ENCODE peak calls at places on chromosome 4, in five cellular contexts. Q is lower leg skin; S is stimulated activated CD4-positive, alpha-beta T cell treated with anti-CD3 and anti-CD28 coated beads, Interleukin-12 subunit alpha, Interleukin-12 subunit beta, amount 100 ng/mL, for 48 hours; A is nucleus accumbens; J is naive thymus-derived CD4-positive, alpha-beta T cell. Y is an unnamed sample.

GRCh38 chr4:13543091-13543581 is 1.2 kb downstream of the NKX3-2 start:
- DNase-seq in J (no peak), S (no peak), A (no peak), Q (no peak), Y (no peak)

GRCh38 chr4:170008376-170008775 is 17.8 kb downstream of the MFAP3L start:
- DNase-seq in A (no peak), J (no peak), S (no peak), Q (no peak), Y (no peak)

GRCh38 chr4:37770016-37770415 is 56.5 kb upstream of the PGM2 start:
- DNase-seq in A (no peak), Q (no peak), J (no peak), S (no peak), Y (no peak)

GRCh38 chr4:129218355-129218754 is 122.4 kb downstream of the C4orf33 start:
- DNase-seq in J (no peak), Q (no peak), S (no peak), A (peak), Y (no peak)

GRCh38 chr4:42391356-42391675 is 6.0 kb upstream of the SHISA3 start:
- DNase-seq in A (no peak), J (no peak), Q (no peak), S (no peak), Y (no peak)

GRCh38 chr4:81426770-81427604 is 44.7 kb downstream of the RASGEF1B start:
- DNase-seq in S (no peak), A (no peak), J (no peak), Q (no peak), Y (no peak)

GRCh38 chr4:134189949-134190348 is 11.6 kb downstream of the PABPC4L start:
- DNase-seq in J (no peak), Q (no peak), S (no peak), A (no peak), Y (no peak)

GRCh38 chr4:142080960-142081359 is 444.6 kb downstream of the IL15 start:
- DNase-seq in J (no peak), A (no peak), S (no peak), Q (no peak), Y (no peak)

GRCh38 chr4:158796370-158797140 is 27.7 kb downstream of the FNIP2 start:
- DNase-seq in J (no peak), Q (peak), A (no peak), S (no peak), Y (no peak)

GRCh38 chr4:6421397-6421796 is 51.0 kb downstream of the PPP2R2C start:
- DNase-seq in J (no peak), S (no peak), A (no peak), Q (no peak), Y (no peak)

GRCh38 chr4:39335566-39335965 is 30.6 kb downstream of the RFC1 start:
- DNase-seq in A (no peak), Q (no peak), S (no peak), J (no peak), Y (no peak)

GRCh38 chr4:87041142-87041541 is 106.3 kb downstream of the AFF1 start:
- DNase-seq in Q (peak), J (no peak), A (no peak), S (no peak), Y (no peak)

GRCh38 chr4:9904976-9905587 is 116.2 kb downstream of the SLC2A9 start:
- DNase-seq in J (no peak), Q (no peak), S (peak), A (no peak), Y (no peak)

GRCh38 chr4:118215826-118216225 is 137.0 kb downstream of the PRSS12 start:
- DNase-seq in S (no peak), Q (no peak), A (no peak), J (no peak), Y (no peak)

GRCh38 chr4:186727149-186727976 is 3.7 kb upstream of the FAT1 start:
- DNase-seq in S (no peak), A (no peak), J (no peak), Q (no peak), Y (no peak)

GRCh38 chr4:115323106-115323684 is 209.8 kb upstream of the NDST4 start:
- DNase-seq in Q (no peak), A (no peak), S (no peak), J (no peak), Y (no peak)

GRCh38 chr4:90842960-90843359 is 715.8 kb downstream of the CCSER1 start:
- DNase-seq in S (no peak), Q (no peak), J (no peak), A (no peak), Y (peak)

GRCh38 chr4:108398326-108398725 is 222.1 kb upstream of the RPL34 start:
- DNase-seq in Q (no peak), J (no peak), S (no peak), A (no peak), Y (no peak)

GRCh38 chr4:107210450-107211239 is 174.5 kb upstream of the DKK2 start:
- DNase-seq in J (no peak), A (no peak), Q (no peak), S (no peak), Y (no peak)

GRCh38 chr4:8552024-8552423 is 28.2 kb upstream of the GPR78 start:
- DNase-seq in A (no peak), Q (no peak), J (no peak), S (no peak), Y (no peak)

GRCh38 chr4:90960840-90961239 is 833.6 kb downstream of the CCSER1 start:
- DNase-seq in J (no peak), Q (no peak), A (no peak), S (no peak), Y (no peak)

GRCh38 chr4:78939667-78940008 is 400 bp upstream of the PAQR3 start:
- DNase-seq in J (no peak), S (no peak), Q (no peak), A (no peak), Y (no peak)

GRCh38 chr4:55396305-55397023 is 707 bp downstream of the TMEM165 start:
- DNase-seq in A (peak), S (no peak), Q (peak), J (peak), Y (no peak)

GRCh38 chr4:90503677-90504076 is 376.5 kb downstream of the CCSER1 start:
- DNase-seq in Q (no peak), A (no peak), J (no peak), S (no peak), Y (no peak)

Y was measured in GM19239.